ENCODE peak calls at places on chromosome 22, in eight cellular contexts. One of them, this sample, is unnamed.

GRCh38 chr22:20763630-20764029 is 10.3 kb upstream of the SERPIND1 start:
- DNase-seq in uterus: no peak
- DNase-seq in OCI-LY7: no peak
- DNase-seq in GM12864: no peak
- DNase-seq in KBM-7: no peak
- DNase-seq in RPMI8226: no peak
- DNase-seq in astrocyte of the spinal cord: no peak
- DNase-seq in frontal cortex: no peak
- DNase-seq in this sample: no peak

GRCh38 chr22:49363526-49364230 is 464.0 kb downstream of the BRD1 start:
- DNase-seq in uterus: no peak
- DNase-seq in GM12864: no peak
- DNase-seq in KBM-7: no peak
- DNase-seq in RPMI8226: no peak
- DNase-seq in astrocyte of the spinal cord: no peak
- DNase-seq in OCI-LY7: no peak
- DNase-seq in frontal cortex: no peak
- DNase-seq in this sample: no peak

GRCh38 chr22:43553451-43554258 is 141.8 kb downstream of the MPPED1 start:
- DNase-seq in astrocyte of the spinal cord: no peak
- DNase-seq in frontal cortex: no peak
- DNase-seq in OCI-LY7: no peak
- DNase-seq in KBM-7: no peak
- DNase-seq in uterus: no peak
- DNase-seq in RPMI8226: no peak
- DNase-seq in GM12864: no peak
- DNase-seq in this sample: no peak

GRCh38 chr22:32123657-32124056 is 35.4 kb downstream of the C22orf42 start:
- DNase-seq in frontal cortex: no peak
- DNase-seq in uterus: no peak
- DNase-seq in RPMI8226: no peak
- DNase-seq in OCI-LY7: no peak
- DNase-seq in KBM-7: no peak
- DNase-seq in GM12864: no peak
- DNase-seq in astrocyte of the spinal cord: no peak
- DNase-seq in this sample: no peak

GRCh38 chr22:25403752-25404471 is 160.6 kb upstream of the GRK3 start:
- DNase-seq in OCI-LY7: no peak
- DNase-seq in astrocyte of the spinal cord: peak
- DNase-seq in frontal cortex: no peak
- DNase-seq in KBM-7: peak
- DNase-seq in RPMI8226: peak
- DNase-seq in uterus: no peak
- DNase-seq in GM12864: no peak
- DNase-seq in this sample: peak

GRCh38 chr22:29073618-29074275 is 912 bp downstream of the KREMEN1 start:
- DNase-seq in frontal cortex: peak
- DNase-seq in OCI-LY7: no peak
- DNase-seq in GM12864: no peak
- DNase-seq in astrocyte of the spinal cord: no peak
- DNase-seq in uterus: peak
- DNase-seq in KBM-7: no peak
- DNase-seq in RPMI8226: peak
- DNase-seq in this sample: peak

GRCh38 chr22:34410111-34410510 is 489.8 kb upstream of the LARGE1 start:
- DNase-seq in frontal cortex: no peak
- DNase-seq in astrocyte of the spinal cord: no peak
- DNase-seq in uterus: no peak
- DNase-seq in RPMI8226: no peak
- DNase-seq in KBM-7: no peak
- DNase-seq in OCI-LY7: no peak
- DNase-seq in GM12864: no peak
- DNase-seq in this sample: no peak

GRCh38 chr22:17872491-17872890 is 98.2 kb upstream of the BID start:
- DNase-seq in GM12864: no peak
- DNase-seq in RPMI8226: no peak
- DNase-seq in astrocyte of the spinal cord: peak
- DNase-seq in uterus: no peak
- DNase-seq in KBM-7: no peak
- DNase-seq in OCI-LY7: no peak
- DNase-seq in frontal cortex: no peak
- DNase-seq in this sample: peak

GRCh38 chr22:24775769-24776492 is 1.4 kb upstream of the PIWIL3 start:
- DNase-seq in RPMI8226: no peak
- DNase-seq in KBM-7: no peak
- DNase-seq in frontal cortex: no peak
- DNase-seq in OCI-LY7: no peak
- DNase-seq in uterus: no peak
- DNase-seq in GM12864: no peak
- DNase-seq in astrocyte of the spinal cord: no peak
- DNase-seq in this sample: no peak

GRCh38 chr22:25970996-25971811 is 198.1 kb upstream of the SEZ6L start:
- DNase-seq in KBM-7: no peak
- DNase-seq in GM12864: no peak
- DNase-seq in frontal cortex: no peak
- DNase-seq in OCI-LY7: no peak
- DNase-seq in uterus: no peak
- DNase-seq in RPMI8226: no peak
- DNase-seq in astrocyte of the spinal cord: no peak
- DNase-seq in this sample: no peak

GRCh38 chr22:19535001-19535400 is 10.8 kb upstream of the CLDN5 start:
- DNase-seq in frontal cortex: no peak
- DNase-seq in GM12864: no peak
- DNase-seq in astrocyte of the spinal cord: no peak
- DNase-seq in RPMI8226: no peak
- DNase-seq in KBM-7: peak
- DNase-seq in uterus: no peak
- DNase-seq in OCI-LY7: no peak
- DNase-seq in this sample: no peak

GRCh38 chr22:35330258-35330861 is 30.7 kb downstream of the TOM1 start:
- DNase-seq in uterus: peak
- DNase-seq in GM12864: no peak
- DNase-seq in astrocyte of the spinal cord: peak
- DNase-seq in KBM-7: peak
- DNase-seq in frontal cortex: no peak
- DNase-seq in OCI-LY7: peak
- DNase-seq in RPMI8226: no peak
- DNase-seq in this sample: peak

This sample was measured in RWPE1.